ENCODE peak calls at places on chromosome 1, in seven cellular contexts. E is thoracic aorta, F is AG09319, K is Panc1, W is cardiac muscle cell, V is adrenal gland, R is GM23338. N is an unnamed sample.

GRCh38 chr1:85146972-85147359 is 53.9 kb downstream of the SYDE2 start:
- DNase-seq in E (no peak), F (no peak), W (no peak), R (no peak), K (no peak), V (no peak), N (no peak)

GRCh38 chr1:15215116-15215515 is 31.9 kb upstream of the FHAD1 start:
- DNase-seq in E (no peak), W (no peak), R (no peak), K (no peak), F (no peak), V (no peak), N (no peak)

GRCh38 chr1:167704767-167705166 is 17.0 kb upstream of the MPZL1 start:
- DNase-seq in W (no peak), K (no peak), R (no peak), V (no peak), F (no peak), E (no peak), N (no peak)

GRCh38 chr1:48677306-48678287 is 99.1 kb downstream of the BEND5 start:
- DNase-seq in V (peak; percentile 87), E (peak; percentile 8), F (peak; percentile 18), W (peak; percentile 69), R (peak; percentile 92), K (no peak), N (peak; percentile 61)

GRCh38 chr1:42971848-42972291 is 13.2 kb upstream of the SLC2A1 start:
- DNase-seq in K (no peak), F (peak; percentile 75), W (no peak), V (no peak), R (no peak), E (no peak), N (no peak)

GRCh38 chr1:169105434-169106094 is 926 bp upstream of the ATP1B1 start:
- DNase-seq in R (peak; percentile 88), F (no peak), V (peak; percentile 86), W (peak; percentile 89), E (no peak), K (no peak), N (no peak)

GRCh38 chr1:40315795-40316594 is 1.1 kb downstream of the COL9A2 start:
- DNase-seq in W (peak; percentile 14), F (no peak), K (no peak), V (peak; percentile 40), R (peak; percentile 58), E (no peak), N (peak; percentile 25)

GRCh38 chr1:161890574-161890973 is 124.5 kb downstream of the ATF6 start:
- DNase-seq in W (no peak), K (no peak), F (no peak), R (peak; percentile 16), E (no peak), V (no peak), N (no peak)

DNA sequence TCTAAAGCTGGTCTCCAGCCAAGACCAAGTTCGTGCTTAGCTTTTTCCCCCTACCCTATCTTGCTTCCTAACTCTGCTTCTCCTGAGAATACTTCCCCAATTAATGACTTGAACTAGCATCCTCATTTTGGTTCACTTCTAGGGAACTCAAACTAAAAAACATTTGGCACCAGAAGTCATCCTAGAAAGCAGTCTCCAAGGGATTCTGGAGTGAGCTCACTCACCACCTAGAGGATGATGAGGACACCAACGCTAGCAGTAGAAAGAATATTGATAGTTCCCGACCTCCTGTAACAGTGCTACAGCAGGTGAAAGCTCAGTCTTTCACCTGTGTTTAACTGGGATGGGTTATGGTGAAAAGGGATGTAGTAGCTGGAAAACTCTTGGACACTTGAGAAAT is 4.7 kb upstream of the PSMB2 start:
- DNase-seq in F (no peak), E (no peak), W (no peak), R (peak; percentile 60), V (no peak), K (no peak), N (no peak)
- TF ChIP-seq CTCF in F (no peak), E (no peak), W (peak; percentile 5), R (peak; percentile 31), V (no peak), K (peak; percentile 57), N (peak; percentile 31)

DNA sequence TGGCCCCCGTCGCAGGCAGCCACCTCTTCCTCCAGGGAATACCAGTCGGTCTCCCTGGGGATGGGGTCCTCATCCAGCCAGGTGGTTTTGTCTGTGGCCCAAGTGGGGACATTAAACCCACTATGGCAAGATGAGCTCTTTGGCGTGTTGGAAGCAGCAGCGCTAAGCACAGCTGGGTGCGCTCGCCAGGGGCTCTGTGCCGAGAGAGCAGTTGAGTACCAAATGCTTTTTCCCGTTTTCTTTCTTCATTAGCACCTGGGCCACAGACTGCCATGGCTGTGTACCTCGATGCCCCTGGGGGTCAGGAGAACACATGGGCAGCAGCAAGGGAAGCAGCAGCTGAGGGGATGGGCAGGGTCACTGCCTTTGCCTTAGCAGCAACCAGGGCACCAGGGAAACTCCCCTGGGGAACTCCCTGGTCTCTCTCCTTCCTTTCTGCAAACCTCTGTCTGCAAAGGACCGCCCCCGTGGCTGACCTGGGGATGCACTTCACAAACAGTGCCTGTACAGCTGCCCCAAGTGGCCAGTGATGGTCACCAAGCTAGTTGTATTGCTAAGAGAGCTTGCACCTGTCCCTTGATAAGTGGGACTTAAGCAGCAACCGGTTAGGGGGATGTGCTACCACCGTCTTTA is 31.1 kb downstream of the EDARADD start:
- DNase-seq in E (no peak), R (peak; percentile 30), W (no peak), F (no peak), K (no peak), V (no peak), N (no peak)
- TF ChIP-seq CTCF in E (no peak), R (peak; percentile 14), W (no peak), F (no peak), K (no peak), V (no peak), N (no peak)

DNA sequence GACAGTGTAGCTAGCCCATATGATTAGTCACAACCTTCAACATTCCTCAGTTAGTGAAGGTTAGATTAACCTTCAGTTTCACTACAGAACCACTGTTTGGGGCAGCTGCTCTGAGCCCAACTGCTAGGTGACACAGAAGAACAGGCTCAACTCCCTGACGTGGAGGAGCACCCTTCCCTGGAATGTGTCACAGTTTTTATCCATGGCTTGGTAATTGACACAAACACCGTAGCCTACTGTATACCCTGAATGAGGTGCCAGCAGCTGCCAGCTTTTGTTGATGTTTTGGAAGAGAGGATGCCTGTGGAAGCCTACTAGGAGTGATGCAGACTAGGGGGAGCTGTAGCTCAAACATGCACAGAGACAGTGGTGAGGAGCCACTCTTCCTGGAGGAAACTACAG is 56.6 kb upstream of the CR2 start:
- DNase-seq in E (no peak), R (peak; percentile 49), W (no peak), K (no peak), F (no peak), V (no peak), N (no peak)
- TF ChIP-seq CTCF in E (no peak), R (peak; percentile 37), W (no peak), K (peak; percentile 27), F (peak; percentile 2), V (no peak), N (no peak)

GRCh38 chr1:110824192-110824591 is 48.8 kb upstream of the CD53 start:
- DNase-seq in R (no peak), F (no peak), V (no peak), E (no peak), K (no peak), W (no peak), N (no peak)

GRCh38 chr1:110829955-110830553 is 42.9 kb upstream of the CD53 start:
- DNase-seq in K (peak; percentile 32), E (no peak), F (no peak), W (peak; percentile 48), R (peak; percentile 94), V (no peak), N (no peak)
- TF ChIP-seq CTCF in K (peak; percentile 78), E (no peak), F (peak; percentile 75), W (peak; percentile 77), R (peak; percentile 89), V (peak; percentile 37), N (peak; percentile 68)

GRCh38 chr1:240967070-240967724 is 355.2 kb upstream of the GREM2 start:
- DNase-seq in V (peak; percentile 33), K (no peak), R (peak; percentile 72), E (no peak), W (peak; percentile 18), F (no peak), N (no peak)
- TF ChIP-seq CTCF in V (peak; percentile 56), K (peak; percentile 35), R (peak; percentile 71), E (no peak), W (no peak), F (peak; percentile 41), N (peak; percentile 60)

GRCh38 chr1:109368464-109368863 is 29.3 kb downstream of the SORT1 start:
- DNase-seq in E (no peak), V (no peak), W (no peak), K (no peak), F (no peak), R (peak; percentile 33), N (no peak)
- TF ChIP-seq CTCF in E (no peak), V (no peak), W (no peak), K (no peak), F (no peak), R (peak; percentile 21), N (no peak)